ENCODE peak calls at places on chromosomes 3 and 15, in ten cellular contexts. E is SW480; M is COR-L47; Q is ovary; P is stimulated activated CD8-positive, alpha-beta memory T cell treated with anti-CD3 and anti-CD28 coated beads, Interleukin-15, amount 100 ng/mL, for 1 hour; T is WTC11; K is skeletal muscle cell; A is iPS-NIHi11; H is lower lobe of right lung; N is posterior vena cava. B is an unnamed sample.

GRCh38 chr3:45660567-45660901 is 28.7 kb upstream of the SACM1L start:
- DNase-seq in E (no peak), M (no peak), Q (no peak), P (no peak), T (no peak), K (no peak), A (no peak), H (no peak), N (no peak), B (no peak)

GRCh38 chr3:61008168-61008737 is 243.0 kb downstream of the FHIT start:
- DNase-seq in E (no peak), M (no peak), Q (no peak), P (no peak), T (no peak), K (no peak), A (no peak), H (no peak), N (no peak), B (no peak)

GRCh38 chr3:187773233-187773962 is 28.1 kb upstream of the BCL6 start:
- DNase-seq in E (no peak), M (no peak), Q (no peak), P (no peak), T (no peak), K (no peak), A (no peak), H (no peak), N (no peak), B (no peak)

GRCh38 chr15:42772901-42773300 is 36.0 kb upstream of the CDAN1 start:
- DNase-seq in E (no peak), M (no peak), Q (no peak), P (no peak), T (no peak), K (no peak), A (no peak), H (no peak), N (no peak), B (no peak)

GRCh38 chr15:76038512-76038911 is 21.3 kb upstream of the TMEM266 start:
- DNase-seq in E (no peak), M (no peak), Q (no peak), P (no peak), T (no peak), K (no peak), A (no peak), H (no peak), N (no peak), B (no peak)

GRCh38 chr15:28019594-28020320 is 79.4 kb downstream of the OCA2 start:
- DNase-seq in E (no peak), M (no peak), Q (no peak), P (no peak), T (no peak), K (no peak), A (peak), H (no peak), N (peak), B (no peak)

GRCh38 chr15:37793851-37794250 is 140.6 kb upstream of the TMCO5A start:
- DNase-seq in E (no peak), M (no peak), Q (no peak), P (no peak), T (no peak), K (no peak), A (no peak), H (no peak), N (no peak), B (no peak)

GRCh38 chr3:118526758-118527526 is 507.7 kb downstream of the IGSF11 start:
- DNase-seq in E (no peak), M (no peak), Q (no peak), P (no peak), T (no peak), K (no peak), A (no peak), H (no peak), N (no peak), B (no peak)

GRCh38 chr3:157174265-157174615 is 14.3 kb upstream of the CCNL1 start:
- DNase-seq in E (peak), M (peak), Q (peak), P (no peak), T (no peak), K (no peak), A (no peak), H (peak), N (peak), B (peak)

GRCh38 chr3:188559069-188559410 is 405.1 kb downstream of the LPP start:
- DNase-seq in E (no peak), M (no peak), Q (no peak), P (no peak), T (no peak), K (no peak), A (no peak), H (no peak), N (no peak), B (no peak)

GRCh38 chr15:58344164-58345070 is 87.4 kb upstream of the LIPC start:
- DNase-seq in E (no peak), M (no peak), Q (no peak), P (no peak), T (no peak), K (no peak), A (no peak), H (no peak), N (no peak), B (no peak)

GRCh38 chr3:142124243-142124642 is 25.1 kb downstream of the TFDP2 start:
- DNase-seq in E (no peak), M (no peak), Q (no peak), P (no peak), T (no peak), K (no peak), A (no peak), H (no peak), N (no peak), B (no peak)

GRCh38 chr3:186570941-186571643 is 572 bp downstream of the DNAJB11 start:
- DNase-seq in E (no peak), M (no peak), Q (no peak), P (no peak), T (no peak), K (no peak), A (no peak), H (no peak), N (no peak), B (no peak)

GRCh38 chr3:148459931-148460513 is 237.7 kb upstream of the AGTR1 start:
- DNase-seq in E (no peak), M (no peak), Q (no peak), P (no peak), T (no peak), K (no peak), A (no peak), H (no peak), N (no peak), B (no peak)